ENCODE peak calls at places on chromosomes 6 and 20, in four cellular contexts. One of them, this sample, is unnamed.

GRCh38 chr6:131629656-131630055 is 1.6 kb upstream of the MED23 start:
- DNase-seq in A549: no peak
- DNase-seq in ovary: no peak
- DNase-seq in sigmoid colon: no peak
- DNase-seq in this sample: no peak

GRCh38 chr6:79946242-79946641 is 1.1 kb downstream of the ELOVL4 start:
- DNase-seq in sigmoid colon: no peak
- DNase-seq in ovary: no peak
- DNase-seq in A549: peak
- DNase-seq in this sample: no peak

GRCh38 chr6:33118525-33119123 is 42.8 kb downstream of the HLA-DPB1 start:
- DNase-seq in A549: peak
- DNase-seq in sigmoid colon: no peak
- DNase-seq in ovary: no peak
- DNase-seq in this sample: no peak

GRCh38 chr6:158774734-158775449 is 44.3 kb downstream of the EZR start:
- DNase-seq in sigmoid colon: peak
- DNase-seq in A549: no peak
- DNase-seq in ovary: no peak
- DNase-seq in this sample: no peak

GRCh38 chr6:22099923-22100322 is 196.9 kb downstream of the PRL start:
- DNase-seq in sigmoid colon: no peak
- DNase-seq in A549: no peak
- DNase-seq in ovary: no peak
- DNase-seq in this sample: no peak

GRCh38 chr6:14476793-14477531 is 359.4 kb downstream of the CD83 start:
- DNase-seq in sigmoid colon: peak
- DNase-seq in A549: peak
- DNase-seq in ovary: peak
- DNase-seq in this sample: no peak

GRCh38 chr6:28269492-28269891 is 2.5 kb downstream of the ZSCAN26 start:
- DNase-seq in ovary: no peak
- DNase-seq in sigmoid colon: no peak
- DNase-seq in A549: peak
- DNase-seq in this sample: no peak

GRCh38 chr6:116392158-116393032 is 21.6 kb downstream of the DSE start:
- DNase-seq in A549: no peak
- DNase-seq in sigmoid colon: no peak
- DNase-seq in ovary: no peak
- DNase-seq in this sample: no peak

GRCh38 chr6:136792066-136792944 is at the start of gene MAP3K5:
- DNase-seq in sigmoid colon: peak
- DNase-seq in A549: peak
- DNase-seq in ovary: peak
- DNase-seq in this sample: peak

GRCh38 chr6:157592980-157593379 is 212.0 kb downstream of the ZDHHC14 start:
- DNase-seq in A549: no peak
- DNase-seq in sigmoid colon: no peak
- DNase-seq in ovary: no peak
- DNase-seq in this sample: no peak

GRCh38 chr6:455006-455585 is 63.5 kb downstream of the IRF4 start:
- DNase-seq in ovary: no peak
- DNase-seq in A549: no peak
- DNase-seq in sigmoid colon: no peak
- DNase-seq in this sample: no peak

GRCh38 chr6:157106487-157106886 is 216.8 kb downstream of the TMEM242 start:
- DNase-seq in ovary: no peak
- DNase-seq in A549: peak
- DNase-seq in sigmoid colon: no peak
- DNase-seq in this sample: no peak

GRCh38 chr20:17227199-17227535 is 327 bp downstream of the PCSK2 start:
- DNase-seq in ovary: peak
- DNase-seq in A549: no peak
- DNase-seq in sigmoid colon: no peak
- DNase-seq in this sample: no peak

GRCh38 chr6:64831680-64832079 is 875.3 kb downstream of the EYS start:
- DNase-seq in sigmoid colon: no peak
- DNase-seq in ovary: no peak
- DNase-seq in A549: no peak
- DNase-seq in this sample: no peak

GRCh38 chr6:162963861-162964260 is 236.1 kb downstream of the PACRG start:
- DNase-seq in A549: no peak
- DNase-seq in sigmoid colon: no peak
- DNase-seq in ovary: no peak
- DNase-seq in this sample: no peak

GRCh38 chr6:56852249-56852606 is 102.7 kb upstream of the BEND6 start:
- DNase-seq in A549: no peak
- DNase-seq in sigmoid colon: no peak
- DNase-seq in ovary: no peak
- DNase-seq in this sample: no peak

GRCh38 chr6:77511860-77512259 is 48.6 kb upstream of the HTR1B start:
- DNase-seq in A549: no peak
- DNase-seq in ovary: no peak
- DNase-seq in sigmoid colon: no peak
- DNase-seq in this sample: no peak

GRCh38 chr6:1606533-1607235 is 3.0 kb upstream of the FOXC1 start:
- DNase-seq in A549: no peak
- DNase-seq in sigmoid colon: no peak
- DNase-seq in ovary: no peak
- DNase-seq in this sample: no peak

GRCh38 chr6:39365281-39366074 is 43.0 kb upstream of the KCNK16 start:
- DNase-seq in ovary: no peak
- DNase-seq in A549: no peak
- DNase-seq in sigmoid colon: no peak
- DNase-seq in this sample: no peak

GRCh38 chr20:22623211-22623610 is 38.8 kb upstream of the FOXA2 start:
- DNase-seq in sigmoid colon: no peak
- DNase-seq in A549: peak
- DNase-seq in ovary: no peak
- DNase-seq in this sample: no peak

GRCh38 chr6:159107451-159108260 is 61.5 kb upstream of the FNDC1 start:
- DNase-seq in A549: no peak
- DNase-seq in sigmoid colon: no peak
- DNase-seq in ovary: no peak
- DNase-seq in this sample: no peak

GRCh38 chr20:17169575-17170136 is 57.2 kb upstream of the PCSK2 start:
- DNase-seq in ovary: peak
- DNase-seq in A549: no peak
- DNase-seq in sigmoid colon: no peak
- DNase-seq in this sample: no peak

GRCh38 chr20:44720994-44721784 is 6.0 kb downstream of the CCN5 start:
- DNase-seq in ovary: peak
- DNase-seq in A549: peak
- DNase-seq in sigmoid colon: no peak
- DNase-seq in this sample: no peak

GRCh38 chr6:136683209-136683941 is 108.9 kb downstream of the MAP3K5 start:
- DNase-seq in A549: no peak
- DNase-seq in ovary: no peak
- DNase-seq in sigmoid colon: no peak
- DNase-seq in this sample: no peak

GRCh38 chr20:25005220-25005619 is 12.7 kb upstream of the APMAP start:
- DNase-seq in ovary: peak
- DNase-seq in A549: peak
- DNase-seq in sigmoid colon: peak
- DNase-seq in this sample: peak

GRCh38 chr6:35343092-35343834 is 905 bp downstream of the PPARD start:
- DNase-seq in ovary: peak
- DNase-seq in A549: no peak
- DNase-seq in sigmoid colon: peak
- DNase-seq in this sample: no peak

GRCh38 chr6:35341557-35341956 is 801 bp upstream of the PPARD start:
- DNase-seq in sigmoid colon: no peak
- DNase-seq in ovary: no peak
- DNase-seq in A549: no peak
- DNase-seq in this sample: no peak

GRCh38 chr6:35343835-35344550 is 1.6 kb downstream of the PPARD start:
- DNase-seq in A549: no peak
- DNase-seq in ovary: no peak
- DNase-seq in sigmoid colon: peak
- DNase-seq in this sample: no peak

DNA sequence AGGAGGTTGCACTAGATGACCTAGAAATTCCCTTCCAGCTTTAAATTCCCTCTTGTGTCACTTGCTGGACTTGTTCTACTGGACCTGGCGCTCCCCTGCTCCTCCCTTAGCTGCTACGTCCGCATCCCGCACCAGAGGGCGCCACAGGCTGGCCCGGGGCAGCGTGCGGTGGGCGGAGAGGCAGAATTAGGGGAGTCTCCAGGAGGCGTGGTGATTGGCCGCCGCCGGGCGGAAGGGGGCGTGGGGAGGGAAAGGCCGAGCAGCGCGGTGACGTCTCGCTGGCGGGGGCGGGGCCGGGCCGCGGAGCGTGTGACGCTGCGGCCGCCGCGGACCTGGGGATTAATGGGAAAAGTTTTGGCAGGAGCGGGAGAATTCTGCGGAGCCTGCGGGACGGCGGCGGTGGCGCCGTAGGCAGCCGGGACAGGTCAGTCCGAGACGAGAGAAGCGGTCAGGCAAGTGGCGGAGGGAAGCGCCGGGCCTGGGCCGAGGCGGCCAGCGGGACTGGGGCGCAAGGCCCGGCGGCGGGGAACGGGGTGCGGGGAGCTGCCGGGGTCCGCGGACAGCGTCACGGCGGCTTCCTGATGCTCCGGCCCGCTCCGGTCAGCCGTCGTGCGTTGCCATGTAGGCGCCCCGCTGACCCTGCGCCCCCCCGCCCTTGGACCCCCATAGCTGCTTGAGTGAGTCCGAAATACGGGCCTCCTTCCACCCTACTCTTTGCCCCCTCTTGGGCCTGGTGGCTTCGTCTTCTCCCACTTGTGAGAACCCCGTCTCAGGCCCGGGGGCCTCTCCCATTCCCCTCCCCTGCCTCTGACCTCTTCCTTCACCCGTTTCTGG is at the start of gene PPARD:
- DNase-seq in ovary: peak
- DNase-seq in sigmoid colon: peak
- DNase-seq in A549: peak
- DNase-seq in this sample: peak
- TF ChIP-seq POLR2A in ovary: peak
- TF ChIP-seq POLR2A in sigmoid colon: peak
- TF ChIP-seq POLR2A in A549: peak
- TF ChIP-seq POLR2A in this sample: no peak

GRCh38 chr6:21001736-21002135 is 467.5 kb downstream of the CDKAL1 start:
- DNase-seq in sigmoid colon: no peak
- DNase-seq in ovary: no peak
- DNase-seq in A549: no peak
- DNase-seq in this sample: no peak

GRCh38 chr6:21000391-21000801 is 466.1 kb downstream of the CDKAL1 start:
- DNase-seq in ovary: no peak
- DNase-seq in sigmoid colon: no peak
- DNase-seq in A549: no peak
- DNase-seq in this sample: no peak

GRCh38 chr6:21005816-21006553 is 471.7 kb downstream of the CDKAL1 start:
- DNase-seq in ovary: no peak
- DNase-seq in sigmoid colon: no peak
- DNase-seq in A549: peak
- DNase-seq in this sample: no peak

GRCh38 chr6:20998748-20999448 is 464.6 kb downstream of the CDKAL1 start:
- DNase-seq in sigmoid colon: no peak
- DNase-seq in A549: no peak
- DNase-seq in ovary: no peak
- DNase-seq in this sample: no peak

GRCh38 chr6:21003780-21004541 is 469.7 kb downstream of the CDKAL1 start:
- DNase-seq in A549: peak
- DNase-seq in ovary: no peak
- DNase-seq in sigmoid colon: no peak
- DNase-seq in this sample: no peak
- TF ChIP-seq EP300 in A549: peak
- TF ChIP-seq EP300 in ovary: no peak
- TF ChIP-seq EP300 in sigmoid colon: no peak
- TF ChIP-seq EP300 in this sample: no peak

GRCh38 chr6:30887901-30888300 is 3.6 kb downstream of the DDR1 start:
- DNase-seq in ovary: no peak
- DNase-seq in sigmoid colon: no peak
- DNase-seq in A549: no peak
- DNase-seq in this sample: no peak

GRCh38 chr6:30886897-30887255 is 2.6 kb downstream of the DDR1 start:
- DNase-seq in ovary: no peak
- DNase-seq in A549: no peak
- DNase-seq in sigmoid colon: no peak
- DNase-seq in this sample: no peak

GRCh38 chr6:30885481-30885998 is 1.2 kb downstream of the DDR1 start:
- DNase-seq in sigmoid colon: no peak
- DNase-seq in A549: peak
- DNase-seq in ovary: no peak
- DNase-seq in this sample: no peak

GRCh38 chr6:30884521-30885480 is 482 bp downstream of the DDR1 start:
- DNase-seq in sigmoid colon: peak
- DNase-seq in A549: no peak
- DNase-seq in ovary: peak
- DNase-seq in this sample: no peak

DNA sequence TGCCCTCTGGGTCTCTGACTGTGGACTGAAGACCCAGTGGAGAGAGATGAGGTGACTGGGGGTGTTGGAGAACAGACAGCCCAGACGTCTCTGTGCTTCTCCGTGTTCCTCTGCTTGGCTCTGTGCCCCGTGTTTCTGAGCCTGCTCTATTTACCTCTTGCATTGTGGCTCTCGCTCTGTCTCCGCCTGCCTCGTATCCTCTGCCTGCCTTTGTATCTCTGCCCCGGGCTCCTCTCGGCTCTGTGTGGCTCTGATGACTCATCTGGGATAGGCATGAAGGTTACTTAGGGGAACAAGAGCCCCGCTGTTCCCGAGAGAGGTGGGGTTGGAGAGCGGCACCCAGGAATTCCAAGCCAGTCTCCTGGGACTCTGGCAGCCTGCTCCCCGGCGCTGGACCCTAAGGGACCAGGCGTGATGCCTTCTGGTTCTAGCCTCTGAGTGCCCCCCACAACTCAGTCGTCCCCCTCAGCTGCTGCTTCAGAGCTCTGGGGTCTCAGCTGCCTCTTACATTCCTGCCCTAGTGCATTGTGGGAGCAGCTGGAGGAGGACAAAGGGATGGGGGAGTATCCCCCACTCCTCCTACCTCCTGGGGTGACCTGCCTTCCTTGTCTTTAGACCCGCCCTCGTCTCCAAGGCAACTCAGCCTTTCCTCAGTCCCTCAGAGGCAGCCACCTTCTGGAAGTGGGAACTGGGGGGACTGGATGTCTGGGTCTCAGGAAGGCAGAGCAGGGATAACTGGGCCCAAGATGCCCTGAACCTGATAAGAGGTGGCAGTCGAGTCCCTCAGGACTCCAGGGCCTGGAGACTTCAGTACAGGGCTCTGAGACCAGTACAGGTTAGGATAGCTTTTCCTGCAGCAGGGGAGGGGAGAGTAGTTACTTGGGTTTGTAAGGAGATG is 1.9 kb downstream of the DDR1 start:
- DNase-seq in sigmoid colon: peak
- DNase-seq in A549: peak
- DNase-seq in ovary: peak
- DNase-seq in this sample: peak
- TF ChIP-seq POLR2A in sigmoid colon: no peak
- TF ChIP-seq POLR2A in A549: no peak
- TF ChIP-seq POLR2A in ovary: no peak
- TF ChIP-seq POLR2A in this sample: no peak

GRCh38 chr6:98871821-98872220 is 37.4 kb downstream of the POU3F2 start:
- DNase-seq in A549: no peak
- DNase-seq in ovary: no peak
- DNase-seq in sigmoid colon: no peak
- DNase-seq in this sample: no peak

GRCh38 chr6:98875375-98875774 is 41.0 kb downstream of the POU3F2 start:
- DNase-seq in A549: no peak
- DNase-seq in ovary: no peak
- DNase-seq in sigmoid colon: no peak
- DNase-seq in this sample: no peak

GRCh38 chr6:98871057-98871456 is 36.7 kb downstream of the POU3F2 start:
- DNase-seq in A549: no peak
- DNase-seq in sigmoid colon: no peak
- DNase-seq in ovary: no peak
- DNase-seq in this sample: no peak
- TF ChIP-seq EP300 in A549: no peak
- TF ChIP-seq EP300 in sigmoid colon: no peak
- TF ChIP-seq EP300 in ovary: no peak
- TF ChIP-seq EP300 in this sample: no peak